ENCODE peak calls at places on chromosomes 11 and 22, in eight cellular contexts. One of them, this sample, is unnamed.

GRCh38 chr22:25892678-25893077 is 150.7 kb downstream of the MYO18B start:
- DNase-seq in A549: no peak
- DNase-seq in SK-N-SH: peak
- DNase-seq in HCT116: no peak
- DNase-seq in K562: no peak
- DNase-seq in IMR-90: no peak
- DNase-seq in H1: no peak
- DNase-seq in GM12878: no peak
- DNase-seq in this sample: no peak

GRCh38 chr22:30763815-30764686 is 69.4 kb downstream of the OSBP2 start:
- DNase-seq in A549: peak
- DNase-seq in SK-N-SH: peak
- DNase-seq in HCT116: peak
- DNase-seq in K562: peak
- DNase-seq in IMR-90: peak
- DNase-seq in H1: peak
- DNase-seq in GM12878: no peak
- DNase-seq in this sample: peak

GRCh38 chr11:64164392-64165312 is 1.3 kb downstream of the MACROD1 start:
- DNase-seq in A549: no peak
- DNase-seq in SK-N-SH: no peak
- DNase-seq in HCT116: no peak
- DNase-seq in K562: no peak
- DNase-seq in IMR-90: no peak
- DNase-seq in H1: no peak
- DNase-seq in GM12878: no peak
- DNase-seq in this sample: peak

GRCh38 chr11:78651136-78651775 is 76.6 kb upstream of the NARS2 start:
- DNase-seq in A549: no peak
- DNase-seq in SK-N-SH: no peak
- DNase-seq in HCT116: no peak
- DNase-seq in K562: no peak
- DNase-seq in IMR-90: peak
- DNase-seq in H1: no peak
- DNase-seq in GM12878: no peak
- DNase-seq in this sample: no peak

GRCh38 chr11:134644489-134645456 is 232.7 kb upstream of the B3GAT1 start:
- DNase-seq in A549: no peak
- DNase-seq in SK-N-SH: no peak
- DNase-seq in HCT116: no peak
- DNase-seq in K562: no peak
- DNase-seq in IMR-90: no peak
- DNase-seq in H1: no peak
- DNase-seq in GM12878: no peak
- DNase-seq in this sample: no peak

GRCh38 chr11:60783141-60783484 is 2.0 kb upstream of the MS4A10 start:
- DNase-seq in A549: no peak
- DNase-seq in SK-N-SH: no peak
- DNase-seq in HCT116: no peak
- DNase-seq in K562: no peak
- DNase-seq in IMR-90: no peak
- DNase-seq in H1: no peak
- DNase-seq in GM12878: no peak
- DNase-seq in this sample: no peak

GRCh38 chr11:16009021-16009420 is 347.3 kb downstream of the SOX6 start:
- DNase-seq in A549: no peak
- DNase-seq in SK-N-SH: no peak
- DNase-seq in HCT116: no peak
- DNase-seq in K562: no peak
- DNase-seq in IMR-90: no peak
- DNase-seq in H1: no peak
- DNase-seq in GM12878: no peak
- DNase-seq in this sample: no peak

GRCh38 chr11:108160970-108161566 is 39.7 kb downstream of the ACAT1 start:
- DNase-seq in A549: no peak
- DNase-seq in SK-N-SH: no peak
- DNase-seq in HCT116: no peak
- DNase-seq in K562: no peak
- DNase-seq in IMR-90: no peak
- DNase-seq in H1: no peak
- DNase-seq in GM12878: peak
- DNase-seq in this sample: no peak

GRCh38 chr11:34267440-34267839 is 90.4 kb downstream of the ABTB2 start:
- DNase-seq in A549: no peak
- DNase-seq in SK-N-SH: no peak
- DNase-seq in HCT116: no peak
- DNase-seq in K562: no peak
- DNase-seq in IMR-90: no peak
- DNase-seq in H1: no peak
- DNase-seq in GM12878: no peak
- DNase-seq in this sample: no peak

GRCh38 chr11:71383461-71383860 is 64.7 kb downstream of the DHCR7 start:
- DNase-seq in A549: no peak
- DNase-seq in SK-N-SH: no peak
- DNase-seq in HCT116: no peak
- DNase-seq in K562: no peak
- DNase-seq in IMR-90: no peak
- DNase-seq in H1: no peak
- DNase-seq in GM12878: peak
- DNase-seq in this sample: no peak

GRCh38 chr11:44498524-44498923 is 66.9 kb upstream of the CD82 start:
- DNase-seq in A549: no peak
- DNase-seq in SK-N-SH: no peak
- DNase-seq in HCT116: no peak
- DNase-seq in K562: no peak
- DNase-seq in IMR-90: no peak
- DNase-seq in H1: no peak
- DNase-seq in GM12878: no peak
- DNase-seq in this sample: no peak

GRCh38 chr22:20957118-20957690 is 9.9 kb upstream of the AIFM3 start:
- DNase-seq in A549: peak
- DNase-seq in SK-N-SH: peak
- DNase-seq in HCT116: no peak
- DNase-seq in K562: no peak
- DNase-seq in IMR-90: no peak
- DNase-seq in H1: no peak
- DNase-seq in GM12878: no peak
- DNase-seq in this sample: no peak

GRCh38 chr11:35969089-35970046 is 25.5 kb downstream of the LDLRAD3 start:
- DNase-seq in A549: no peak
- DNase-seq in SK-N-SH: no peak
- DNase-seq in HCT116: no peak
- DNase-seq in K562: no peak
- DNase-seq in IMR-90: peak
- DNase-seq in H1: no peak
- DNase-seq in GM12878: no peak
- DNase-seq in this sample: no peak

GRCh38 chr11:20873054-20873453 is 203.7 kb downstream of the NELL1 start:
- DNase-seq in A549: peak
- DNase-seq in SK-N-SH: peak
- DNase-seq in HCT116: no peak
- DNase-seq in K562: peak
- DNase-seq in IMR-90: no peak
- DNase-seq in H1: peak
- DNase-seq in GM12878: no peak
- DNase-seq in this sample: peak

GRCh38 chr22:41579997-41580355 is 9.7 kb downstream of the PMM1 start:
- DNase-seq in A549: no peak
- DNase-seq in SK-N-SH: no peak
- DNase-seq in HCT116: no peak
- DNase-seq in K562: no peak
- DNase-seq in IMR-90: no peak
- DNase-seq in H1: no peak
- DNase-seq in GM12878: no peak
- DNase-seq in this sample: no peak

GRCh38 chr11:114441921-114442320 is 2.7 kb downstream of the REXO2 start:
- DNase-seq in A549: no peak
- DNase-seq in SK-N-SH: no peak
- DNase-seq in HCT116: no peak
- DNase-seq in K562: no peak
- DNase-seq in IMR-90: no peak
- DNase-seq in H1: no peak
- DNase-seq in GM12878: no peak
- DNase-seq in this sample: no peak

GRCh38 chr11:44246726-44247125 is 63.2 kb downstream of the ALX4 start:
- DNase-seq in A549: no peak
- DNase-seq in SK-N-SH: no peak
- DNase-seq in HCT116: no peak
- DNase-seq in K562: no peak
- DNase-seq in IMR-90: no peak
- DNase-seq in H1: no peak
- DNase-seq in GM12878: no peak
- DNase-seq in this sample: no peak

GRCh38 chr11:73175551-73176144 is 33.5 kb upstream of the FCHSD2 start:
- DNase-seq in A549: no peak
- DNase-seq in SK-N-SH: no peak
- DNase-seq in HCT116: no peak
- DNase-seq in K562: no peak
- DNase-seq in IMR-90: no peak
- DNase-seq in H1: no peak
- DNase-seq in GM12878: no peak
- DNase-seq in this sample: peak

GRCh38 chr11:27625347-27625912 is 74.8 kb downstream of the BDNF start:
- DNase-seq in A549: no peak
- DNase-seq in SK-N-SH: no peak
- DNase-seq in HCT116: no peak
- DNase-seq in K562: no peak
- DNase-seq in IMR-90: no peak
- DNase-seq in H1: no peak
- DNase-seq in GM12878: no peak
- DNase-seq in this sample: no peak

GRCh38 chr11:15216678-15217077 is 102.0 kb downstream of the INSC start:
- DNase-seq in A549: no peak
- DNase-seq in SK-N-SH: no peak
- DNase-seq in HCT116: peak
- DNase-seq in K562: peak
- DNase-seq in IMR-90: no peak
- DNase-seq in H1: no peak
- DNase-seq in GM12878: no peak
- DNase-seq in this sample: no peak

GRCh38 chr11:57097149-57097548 is 84.6 kb upstream of the LRRC55 start:
- DNase-seq in A549: no peak
- DNase-seq in SK-N-SH: no peak
- DNase-seq in HCT116: no peak
- DNase-seq in K562: peak
- DNase-seq in IMR-90: no peak
- DNase-seq in H1: no peak
- DNase-seq in GM12878: no peak
- DNase-seq in this sample: no peak

GRCh38 chr11:73350908-73351636 is 25.1 kb upstream of the RELT start:
- DNase-seq in A549: peak
- DNase-seq in SK-N-SH: peak
- DNase-seq in HCT116: peak
- DNase-seq in K562: peak
- DNase-seq in IMR-90: peak
- DNase-seq in H1: no peak
- DNase-seq in GM12878: no peak
- DNase-seq in this sample: peak

GRCh38 chr11:61847914-61848581 is 19.9 kb downstream of the FADS2 start:
- DNase-seq in A549: no peak
- DNase-seq in SK-N-SH: no peak
- DNase-seq in HCT116: no peak
- DNase-seq in K562: no peak
- DNase-seq in IMR-90: no peak
- DNase-seq in H1: no peak
- DNase-seq in GM12878: no peak
- DNase-seq in this sample: no peak

GRCh38 chr11:2668876-2669275 is 30.9 kb downstream of the KCNQ1OT1 start:
- DNase-seq in A549: no peak
- DNase-seq in SK-N-SH: no peak
- DNase-seq in HCT116: no peak
- DNase-seq in K562: no peak
- DNase-seq in IMR-90: no peak
- DNase-seq in H1: no peak
- DNase-seq in GM12878: no peak
- DNase-seq in this sample: no peak

GRCh38 chr11:95599959-95600586 is 189.5 kb downstream of the FAM76B start:
- DNase-seq in A549: no peak
- DNase-seq in SK-N-SH: peak
- DNase-seq in HCT116: no peak
- DNase-seq in K562: no peak
- DNase-seq in IMR-90: no peak
- DNase-seq in H1: no peak
- DNase-seq in GM12878: no peak
- DNase-seq in this sample: no peak

GRCh38 chr11:12270817-12271216 is 106.6 kb upstream of the PARVA start:
- DNase-seq in A549: no peak
- DNase-seq in SK-N-SH: no peak
- DNase-seq in HCT116: no peak
- DNase-seq in K562: no peak
- DNase-seq in IMR-90: no peak
- DNase-seq in H1: no peak
- DNase-seq in GM12878: no peak
- DNase-seq in this sample: no peak
- TF ChIP-seq RAD21 in A549: no peak
- TF ChIP-seq RAD21 in SK-N-SH: no peak
- TF ChIP-seq RAD21 in HCT116: no peak
- TF ChIP-seq RAD21 in K562: no peak
- TF ChIP-seq RAD21 in IMR-90: no peak
- TF ChIP-seq RAD21 in H1: no peak
- TF ChIP-seq RAD21 in GM12878: no peak
- TF ChIP-seq RAD21 in this sample: no peak

GRCh38 chr22:44330727-44331660 is 18.2 kb upstream of the SHISAL1 start:
- DNase-seq in A549: no peak
- DNase-seq in SK-N-SH: peak
- DNase-seq in HCT116: no peak
- DNase-seq in K562: peak
- DNase-seq in IMR-90: no peak
- DNase-seq in H1: no peak
- DNase-seq in GM12878: no peak
- DNase-seq in this sample: no peak
- H3K4me3 ChIP-seq in A549: peak
- H3K4me3 ChIP-seq in SK-N-SH: no peak
- H3K4me3 ChIP-seq in HCT116: no peak
- H3K4me3 ChIP-seq in K562: no peak
- H3K4me3 ChIP-seq in IMR-90: peak
- H3K4me3 ChIP-seq in H1: peak
- H3K4me3 ChIP-seq in GM12878: no peak
- H3K4me3 ChIP-seq in this sample: no peak

DNA sequence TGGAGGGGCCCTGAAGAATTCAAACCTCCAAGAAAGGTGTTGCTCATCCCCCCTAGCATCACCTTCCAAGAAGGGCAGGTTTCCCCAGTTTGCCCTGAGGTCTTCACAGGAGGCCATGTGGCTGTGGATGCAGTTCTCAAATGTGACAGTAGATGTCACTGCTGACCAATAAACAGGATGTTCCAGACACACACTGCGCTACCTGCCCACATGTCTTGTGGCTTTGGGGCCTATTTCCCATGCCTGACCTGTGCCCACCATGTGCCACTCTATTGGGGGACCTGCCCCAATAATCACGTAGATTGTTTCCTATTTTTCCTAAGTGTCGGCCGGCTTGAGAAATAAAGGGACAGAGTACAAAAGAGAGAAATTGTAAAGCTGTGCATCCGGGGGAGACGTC is 4.5 kb downstream of the GSTT2 start:
- DNase-seq in A549: no peak
- DNase-seq in SK-N-SH: peak
- DNase-seq in HCT116: peak
- DNase-seq in K562: no peak
- DNase-seq in IMR-90: peak
- DNase-seq in H1: no peak
- DNase-seq in GM12878: no peak
- DNase-seq in this sample: no peak
- TF ChIP-seq RAD21 in A549: peak
- TF ChIP-seq RAD21 in SK-N-SH: peak
- TF ChIP-seq RAD21 in HCT116: peak
- TF ChIP-seq RAD21 in K562: no peak
- TF ChIP-seq RAD21 in IMR-90: peak
- TF ChIP-seq RAD21 in H1: peak
- TF ChIP-seq RAD21 in GM12878: no peak
- TF ChIP-seq RAD21 in this sample: no peak

GRCh38 chr11:130452171-130452570 is 3.7 kb downstream of the ADAMTS15 start:
- DNase-seq in A549: no peak
- DNase-seq in SK-N-SH: no peak
- DNase-seq in HCT116: no peak
- DNase-seq in K562: no peak
- DNase-seq in IMR-90: no peak
- DNase-seq in H1: no peak
- DNase-seq in GM12878: no peak
- DNase-seq in this sample: no peak
- H3K4me3 ChIP-seq in A549: no peak
- H3K4me3 ChIP-seq in SK-N-SH: no peak
- H3K4me3 ChIP-seq in HCT116: no peak
- H3K4me3 ChIP-seq in K562: no peak
- H3K4me3 ChIP-seq in IMR-90: peak
- H3K4me3 ChIP-seq in H1: no peak
- H3K4me3 ChIP-seq in GM12878: no peak
- H3K4me3 ChIP-seq in this sample: no peak

This sample was measured in HepG2.